ENCODE peak calls at places on chromosomes 13 and 19, in eight cellular contexts. U is suprapubic skin, A is GM12878, P is sigmoid colon, L is HepG2, C is A549, Y is stomach, G is H1. X is an unnamed sample.

GRCh38 chr19:54461201-54462071 is 2.1 kb downstream of the LENG9 start:
- DNase-seq in G (no peak), A (no peak), P (no peak), C (no peak), U (peak), Y (no peak), L (no peak), X (no peak)

GRCh38 chr19:21143428-21143827 is 1.6 kb downstream of the ZNF431 start:
- DNase-seq in G (no peak), A (no peak), L (no peak), C (no peak), Y (no peak), U (no peak), P (no peak), X (no peak)

GRCh38 chr13:80841346-80841882 is 500.5 kb upstream of the SPRY2 start:
- DNase-seq in C (no peak), Y (no peak), A (no peak), P (no peak), L (no peak), U (no peak), G (no peak), X (no peak)

GRCh38 chr13:21823949-21824348 is 153.1 kb downstream of the FGF9 start:
- DNase-seq in L (no peak), G (no peak), P (no peak), U (no peak), A (no peak), C (no peak), Y (no peak), X (no peak)

GRCh38 chr13:30565658-30566057 is 52.1 kb upstream of the USPL1 start:
- DNase-seq in U (no peak), P (no peak), C (no peak), Y (no peak), G (no peak), L (no peak), A (no peak), X (no peak)

GRCh38 chr13:51587372-51587771 is 3.1 kb downstream of the WDFY2 start:
- DNase-seq in Y (no peak), U (no peak), L (peak), C (no peak), P (no peak), G (no peak), A (no peak), X (no peak)

GRCh38 chr13:33454844-33455256 is 169.3 kb upstream of the STARD13 start:
- DNase-seq in P (no peak), Y (no peak), A (no peak), C (no peak), G (no peak), L (no peak), U (no peak), X (no peak)

GRCh38 chr13:94701313-94702180 is 10.8 kb downstream of the SOX21 start:
- DNase-seq in U (no peak), P (no peak), G (peak), C (no peak), A (no peak), L (no peak), Y (no peak), X (no peak)

GRCh38 chr19:5058456-5059190 is 89.7 kb downstream of the KDM4B start:
- DNase-seq in A (no peak), P (no peak), U (no peak), Y (no peak), C (no peak), L (no peak), G (no peak), X (no peak)

GRCh38 chr19:7482584-7483439 is 6.0 kb downstream of the PEX11G start:
- DNase-seq in L (no peak), A (no peak), U (no peak), C (no peak), P (no peak), G (peak), Y (no peak), X (peak)

GRCh38 chr13:34076943-34077703 is 259.2 kb downstream of the RFC3 start:
- DNase-seq in Y (no peak), U (no peak), C (peak), A (no peak), L (peak), P (no peak), G (no peak), X (no peak)

GRCh38 chr19:4198467-4199126 is 16.1 kb downstream of the ANKRD24 start:
- DNase-seq in L (no peak), Y (no peak), G (no peak), A (no peak), C (no peak), U (no peak), P (no peak), X (no peak)

GRCh38 chr19:38373907-38374331 is 452 bp upstream of the PSMD8 start:
- DNase-seq in C (no peak), Y (no peak), L (no peak), A (no peak), G (no peak), P (no peak), U (no peak), X (no peak)

GRCh38 chr13:86174632-86175031 is 375.4 kb upstream of the SLITRK6 start:
- DNase-seq in U (no peak), G (no peak), C (no peak), A (no peak), L (no peak), Y (no peak), P (no peak), X (no peak)

DNA sequence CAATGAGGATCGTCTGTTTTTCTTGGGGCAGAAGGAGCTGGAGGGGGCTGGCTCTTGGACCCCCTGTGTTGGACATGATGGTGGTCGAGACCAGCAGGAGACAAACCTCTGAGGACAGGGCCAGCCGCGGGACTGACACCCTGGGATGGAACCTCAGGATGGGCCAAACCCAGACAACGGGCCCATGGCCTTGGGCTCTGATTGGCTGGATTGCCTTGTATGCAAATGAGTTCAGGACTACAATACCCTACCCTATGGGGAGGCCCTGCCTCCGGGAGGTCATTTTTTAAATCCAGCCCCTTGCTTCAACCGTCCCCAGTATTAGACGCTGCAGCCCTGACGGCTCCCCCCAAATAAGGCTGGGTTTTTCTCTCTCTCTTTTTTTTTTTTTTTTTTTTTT is 22.0 kb downstream of the SLC5A5 start:
- DNase-seq in Y (no peak), P (no peak), G (no peak), A (no peak), U (no peak), C (no peak), L (no peak), X (no peak)
- TF ChIP-seq POLR2A in Y (no peak), P (no peak), G (no peak), A (no peak), U (no peak), C (no peak), L (no peak), X (no peak)

GRCh38 chr19:57302727-57303401 is 17.4 kb upstream of the ZNF543 start:
- DNase-seq in A (no peak), Y (no peak), G (no peak), P (no peak), U (no peak), L (no peak), C (no peak), X (no peak)
- TF ChIP-seq CTCF in A (no peak), Y (no peak), G (peak), P (no peak), U (no peak), L (peak), C (no peak), X (no peak)

GRCh38 chr19:45153339-45154063 is 7.3 kb downstream of the NKPD1 start:
- DNase-seq in L (no peak), Y (peak), P (no peak), U (no peak), A (no peak), C (no peak), G (peak), X (no peak)
- TF ChIP-seq EP300 in L (no peak), Y (no peak), P (no peak), U (no peak), A (no peak), C (no peak), G (no peak), X (no peak)

DNA sequence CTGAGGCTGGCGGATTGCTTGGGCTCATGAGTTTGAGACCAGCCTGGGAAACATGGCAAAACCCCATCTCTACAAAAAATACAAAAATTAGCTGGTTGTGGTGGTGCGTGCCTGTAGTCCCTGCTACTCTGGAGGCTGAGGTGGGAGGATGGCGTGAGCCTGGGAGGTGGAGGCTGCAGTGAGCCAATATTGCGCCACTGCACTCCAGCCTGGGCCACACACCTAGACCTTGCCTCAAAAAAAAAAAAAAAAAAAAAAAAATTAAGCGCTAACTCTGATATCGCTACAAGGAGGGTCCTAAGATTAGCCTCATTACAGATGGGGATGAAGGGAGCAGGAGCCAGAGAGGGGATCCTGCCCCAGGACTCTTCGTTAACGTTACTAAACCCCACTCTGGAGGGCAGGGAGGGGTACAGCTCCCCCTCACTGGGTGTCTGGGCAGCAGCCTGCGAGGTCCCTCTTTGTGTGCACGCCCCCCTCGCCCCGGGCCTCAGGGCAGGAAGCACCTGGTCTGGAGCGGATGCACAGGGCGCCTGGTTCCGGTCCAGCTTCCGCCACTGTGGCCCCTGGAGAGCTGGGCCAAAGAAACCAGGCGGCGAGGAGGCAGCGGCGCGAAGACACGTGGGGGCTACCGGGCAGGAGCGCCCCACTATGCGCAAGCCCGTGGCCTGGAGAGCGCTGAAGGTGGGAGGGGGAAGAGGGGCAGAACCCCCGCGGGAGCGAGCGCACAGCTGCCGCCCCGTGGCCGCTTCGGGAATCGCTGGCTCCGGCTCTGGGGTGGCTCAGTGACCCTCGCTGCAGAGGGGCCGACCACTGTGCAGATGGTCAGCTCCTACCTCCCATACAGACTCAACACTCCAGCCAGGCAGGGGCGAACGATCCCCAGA is 1.5 kb upstream of the LYL1 start:
- DNase-seq in P (peak), A (no peak), C (peak), Y (peak), U (no peak), G (peak), L (no peak), X (no peak)
- TF ChIP-seq POLR2A in P (no peak), A (peak), C (no peak), Y (no peak), U (no peak), G (no peak), L (no peak), X (no peak)

DNA sequence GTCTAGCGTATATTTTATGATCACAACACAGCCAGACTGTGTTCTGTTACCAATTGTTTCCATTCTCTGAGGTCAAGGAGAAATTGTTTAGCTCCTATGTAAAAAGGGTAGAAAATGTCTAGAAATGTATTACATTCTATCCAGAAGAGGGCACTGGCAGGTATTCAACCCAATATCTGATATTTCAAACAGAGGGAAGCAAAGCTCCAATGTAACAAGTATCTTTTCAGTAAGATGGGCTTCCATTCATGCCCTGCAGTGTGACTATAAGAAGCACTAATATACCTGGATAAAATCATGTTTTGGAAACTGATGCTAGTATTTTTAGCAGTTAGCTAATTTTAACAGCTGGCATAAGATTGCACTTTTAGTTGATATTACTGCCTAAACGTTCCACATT is 312.7 kb downstream of the FGF14 start:
- DNase-seq in P (no peak), A (no peak), L (no peak), U (no peak), G (no peak), C (no peak), Y (no peak), X (no peak)
- TF ChIP-seq CTCF in P (no peak), A (no peak), L (no peak), U (no peak), G (no peak), C (no peak), Y (no peak), X (no peak)

DNA sequence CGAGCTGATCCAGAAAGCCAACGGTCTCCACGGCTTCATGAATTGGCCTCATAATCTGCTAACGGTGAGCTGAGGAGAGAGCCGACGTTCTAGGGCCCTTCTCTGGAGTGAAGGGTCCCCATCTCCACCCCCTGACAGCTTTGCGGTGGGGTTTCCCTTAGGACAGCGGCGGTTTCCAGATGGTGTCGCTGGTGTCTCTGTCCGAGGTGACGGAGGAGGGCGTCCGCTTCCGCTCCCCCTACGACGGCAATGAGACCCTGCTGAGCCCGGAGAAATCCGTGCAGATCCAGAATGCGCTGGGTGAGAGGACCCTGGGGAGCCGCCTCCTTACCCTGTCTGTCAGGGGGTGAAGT is 692 bp downstream of the QTRT1 start:
- DNase-seq in Y (no peak), C (no peak), A (no peak), G (no peak), P (no peak), L (peak), U (no peak), X (no peak)
- TF ChIP-seq EP300 in Y (no peak), C (no peak), A (no peak), G (no peak), P (no peak), L (no peak), U (no peak), X (no peak)

GRCh38 chr19:35546532-35546931 is 1.1 kb downstream of the TMEM147 start:
- DNase-seq in C (no peak), P (no peak), G (no peak), Y (no peak), U (no peak), L (no peak), A (no peak), X (no peak)

GRCh38 chr19:35545855-35546381 is 492 bp downstream of the TMEM147 start:
- DNase-seq in P (peak), U (no peak), A (peak), C (peak), Y (peak), G (no peak), L (no peak), X (no peak)

GRCh38 chr19:35544110-35544802 is 1.2 kb upstream of the TMEM147 start:
- DNase-seq in U (no peak), Y (no peak), G (no peak), C (no peak), A (no peak), P (no peak), L (no peak), X (no peak)

GRCh38 chr19:35543280-35544109 is 1.9 kb upstream of the TMEM147 start:
- DNase-seq in U (no peak), G (no peak), P (no peak), A (no peak), C (no peak), Y (no peak), L (no peak), X (no peak)

DNA sequence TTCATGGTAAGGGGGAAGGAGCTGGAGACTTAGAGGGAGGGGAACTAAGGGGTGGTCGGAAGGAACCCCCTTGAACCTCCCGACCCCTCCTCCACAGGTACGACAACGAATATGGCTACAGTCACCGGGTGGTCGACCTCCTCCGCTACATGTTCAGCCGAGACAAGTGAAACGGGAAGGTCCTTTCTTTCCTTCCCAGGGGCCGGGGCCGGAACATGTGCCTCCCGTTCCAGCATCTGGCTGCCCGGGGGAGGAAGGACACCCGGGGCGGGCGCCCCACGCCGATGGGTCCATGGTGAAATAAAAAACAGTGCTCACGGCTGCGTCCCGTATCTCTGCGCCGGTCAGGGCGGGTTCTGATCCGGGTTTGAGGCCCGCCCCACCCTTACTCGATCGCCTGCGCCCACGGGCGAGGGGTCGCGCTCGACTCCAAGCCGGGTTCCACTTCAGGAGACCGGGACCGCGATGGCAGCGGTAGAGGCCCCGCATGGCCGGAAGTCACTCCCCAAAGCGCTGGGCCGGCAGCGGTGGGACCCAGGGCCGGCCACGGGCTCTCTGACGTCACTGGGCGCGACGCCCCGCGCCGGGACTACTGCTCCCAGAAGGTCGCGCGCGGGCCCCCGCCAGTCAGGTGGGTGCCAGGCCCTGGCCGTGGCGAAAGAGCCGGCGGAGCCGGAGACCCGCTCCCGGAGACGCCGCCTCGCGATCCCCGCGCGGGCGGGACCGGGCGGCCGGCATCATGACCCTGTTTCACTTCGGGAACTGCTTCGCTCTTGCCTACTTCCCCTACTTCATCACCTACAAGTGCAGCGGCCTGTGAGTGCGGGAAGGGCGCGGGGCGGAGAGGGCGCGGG is at the start of gene TMEM147:
- DNase-seq in C (peak), A (no peak), L (peak), Y (peak), G (peak), U (peak), P (peak), X (peak)
- TF ChIP-seq POLR2A in C (peak), A (peak), L (peak), Y (no peak), G (peak), U (no peak), P (peak), X (peak)

X was measured in tibial nerve.